ENCODE peak calls at places on chromosomes 16 and 17, in five cellular contexts. P is H9, O is pancreas, F is IMR-90, W is astrocyte of the spinal cord. D is an unnamed sample.

GRCh38 chr16:66036775-66037715 is 329.4 kb upstream of the CDH5 start:
- DNase-seq in P (no peak), O (no peak), F (no peak), W (peak; percentile 37), D (no peak)

GRCh38 chr17:38870259-38871165 is 654 bp downstream of the LASP1 start:
- DNase-seq in P (peak; percentile 74), O (peak; percentile 80), F (peak; percentile 42), W (peak; percentile 42), D (peak; percentile 88)

GRCh38 chr16:31435341-31436220 is 7.0 kb downstream of the ZNF843 start:
- DNase-seq in P (peak; percentile 38), O (no peak), F (no peak), W (no peak), D (no peak)

GRCh38 chr16:1486551-1487390 is 2.0 kb downstream of the PTX4 start:
- DNase-seq in P (no peak), O (no peak), F (no peak), W (no peak), D (no peak)

GRCh38 chr16:72876221-72876620 is 171.7 kb downstream of the ZFHX3 start:
- DNase-seq in P (no peak), O (no peak), F (peak; percentile 94), W (peak; percentile 93), D (peak; percentile 78)

GRCh38 chr16:4314532-4315184 is 1.2 kb upstream of the GLIS2 start:
- DNase-seq in P (peak; percentile 66), O (peak; percentile 67), F (peak; percentile 56), W (peak; percentile 55), D (no peak)

GRCh38 chr16:30656974-30657865 is 1.0 kb upstream of the FBRS start:
- DNase-seq in P (no peak), O (peak; percentile 40), F (no peak), W (no peak), D (no peak)

GRCh38 chr16:85363881-85364280 is 249.2 kb upstream of the GSE1 start:
- DNase-seq in P (no peak), O (no peak), F (no peak), W (peak; percentile 93), D (no peak)

GRCh38 chr16:89918453-89919347 is at the start of gene MC1R:
- DNase-seq in P (peak; percentile 75), O (no peak), F (peak; percentile 21), W (peak; percentile 57), D (no peak)

GRCh38 chr17:29358421-29358820 is 31.7 kb upstream of the TAOK1 start:
- DNase-seq in P (no peak), O (no peak), F (no peak), W (no peak), D (no peak)

GRCh38 chr16:88611220-88611821 is 27.1 kb upstream of the IL17C start:
- DNase-seq in P (peak; percentile 56), O (no peak), F (no peak), W (no peak), D (no peak)

GRCh38 chr17:73371285-73371684 is 59.5 kb upstream of the CDC42EP4 start:
- DNase-seq in P (no peak), O (no peak), F (peak; percentile 92), W (peak; percentile 85), D (peak; percentile 16)

GRCh38 chr16:31029272-31029671 is 4.1 kb upstream of the STX4 start:
- DNase-seq in P (no peak), O (no peak), F (no peak), W (no peak), D (no peak)

GRCh38 chr17:78687125-78687524 is 94.9 kb downstream of the CYTH1 start:
- DNase-seq in P (no peak), O (no peak), F (no peak), W (no peak), D (no peak)

GRCh38 chr17:21297026-21297520 is 12.6 kb downstream of the MAP2K3 start:
- DNase-seq in P (no peak), O (no peak), F (no peak), W (no peak), D (no peak)

GRCh38 chr17:1094591-1094990 is 85.2 kb downstream of the ABR start:
- DNase-seq in P (no peak), O (no peak), F (no peak), W (no peak), D (no peak)

GRCh38 chr16:12833939-12834338 is 30.3 kb upstream of the CPPED1 start:
- DNase-seq in P (peak; percentile 66), O (no peak), F (no peak), W (peak; percentile 12), D (no peak)

GRCh38 chr16:17318200-17318599 is 152.6 kb downstream of the XYLT1 start:
- DNase-seq in P (no peak), O (no peak), F (peak; percentile 47), W (peak; percentile 65), D (no peak)

GRCh38 chr17:77474292-77474988 is 333.7 kb downstream of the SEC14L1 start:
- DNase-seq in P (no peak), O (no peak), F (peak; percentile 41), W (peak; percentile 43), D (no peak)

GRCh38 chr16:66152841-66153525 is 213.5 kb upstream of the CDH5 start:
- DNase-seq in P (no peak), O (no peak), F (peak; percentile 89), W (peak; percentile 84), D (no peak)

GRCh38 chr16:55048745-55049144 is 118.1 kb downstream of the IRX5 start:
- DNase-seq in P (no peak), O (no peak), F (no peak), W (no peak), D (no peak)

GRCh38 chr17:2468270-2468669 is 43.4 kb downstream of the METTL16 start:
- DNase-seq in P (no peak), O (no peak), F (peak; percentile 99), W (peak; percentile 95), D (no peak)

GRCh38 chr17:36777118-36777517 is 160.2 kb upstream of the LHX1 start:
- DNase-seq in P (no peak), O (no peak), F (peak; percentile 6), W (no peak), D (no peak)

GRCh38 chr17:36845916-36846315 is 91.4 kb upstream of the LHX1 start:
- DNase-seq in P (no peak), O (no peak), F (no peak), W (no peak), D (no peak)

GRCh38 chr16:86391987-86392386 is 118.3 kb upstream of the FOXF1 start:
- DNase-seq in P (no peak), O (no peak), F (peak; percentile 93), W (peak; percentile 40), D (no peak)

GRCh38 chr17:17495448-17496188 is 577 bp downstream of the RASD1 start:
- DNase-seq in P (no peak), O (peak; percentile 49), F (peak; percentile 4), W (peak; percentile 59), D (peak; percentile 70)

GRCh38 chr17:28698253-28698941 is 13.3 kb downstream of the PROCA1 start:
- DNase-seq in P (no peak), O (no peak), F (no peak), W (no peak), D (no peak)

GRCh38 chr16:27444015-27444414 is 42.0 kb downstream of the IL21R start:
- DNase-seq in P (no peak), O (no peak), F (peak; percentile 65), W (peak; percentile 58), D (no peak)

GRCh38 chr17:82387577-82388106 is 16.1 kb downstream of the UTS2R start:
- DNase-seq in P (no peak), O (no peak), F (no peak), W (no peak), D (no peak)

GRCh38 chr17:82095777-82096708 is 2.0 kb downstream of the FASN start:
- DNase-seq in P (no peak), O (peak; percentile 46), F (no peak), W (no peak), D (peak; percentile 43)

GRCh38 chr17:47785538-47786123 is 36.0 kb downstream of the OSBPL7 start:
- DNase-seq in P (peak; percentile 81), O (no peak), F (peak; percentile 16), W (peak; percentile 28), D (no peak)

GRCh38 chr16:58021661-58022551 is 3.6 kb upstream of the MMP15 start:
- DNase-seq in P (no peak), O (no peak), F (peak; percentile 82), W (peak; percentile 45), D (no peak)

GRCh38 chr17:59451706-59452105 is 113.7 kb upstream of the DHX40 start:
- DNase-seq in P (peak; percentile 46), O (no peak), F (peak; percentile 77), W (peak; percentile 58), D (no peak)

GRCh38 chr16:21722771-21723460 is 59.1 kb downstream of the OTOA start:
- DNase-seq in P (no peak), O (no peak), F (no peak), W (no peak), D (no peak)

GRCh38 chr17:48843172-48843900 is 12.5 kb downstream of the CALCOCO2 start:
- DNase-seq in P (no peak), O (no peak), F (peak; percentile 60), W (peak; percentile 37), D (no peak)

GRCh38 chr16:69040144-69040909 is 65.1 kb upstream of the HAS3 start:
- DNase-seq in P (no peak), O (no peak), F (peak; percentile 58), W (peak; percentile 42), D (no peak)

GRCh38 chr17:83050651-83051422 is 28.6 kb upstream of the METRNL start:
- DNase-seq in P (peak; percentile 76), O (peak; percentile 78), F (no peak), W (no peak), D (peak; percentile 72)

GRCh38 chr17:19714542-19715411 is 1.6 kb downstream of the SLC47A2 start:
- DNase-seq in P (peak; percentile 69), O (peak; percentile 65), F (no peak), W (no peak), D (no peak)

GRCh38 chr16:73735018-73735417 is 561.6 kb upstream of the PSMD7 start:
- DNase-seq in P (no peak), O (no peak), F (peak; percentile 75), W (peak; percentile 55), D (no peak)